ENCODE peak calls at places on chromosomes 6 and 20, in ten cellular contexts. N is lower leg skin, M is activated gamma-delta T cell treated with Interleukin-2 at 50 U/mL for 16 hours, K is neural crest cell, F is GM10248, V is IMR-90, O is lung, Q is hypothalamus, D is brain microvascular endothelial cell, G is transverse colon. Y is an unnamed sample.

GRCh38 chr20:57748601-57749130 is 38.9 kb upstream of the PMEPA1 start:
- DNase-seq in F (peak; percentile 66), O (peak; percentile 68), G (peak; percentile 82), K (no peak), Q (peak; percentile 37), D (peak; percentile 69), M (peak; percentile 28), N (peak; percentile 54), V (peak; percentile 50), Y (peak; percentile 66)

GRCh38 chr6:149924933-149925252 is 2.0 kb upstream of the RAET1G start:
- DNase-seq in F (no peak), N (no peak), K (no peak), G (no peak), O (no peak), V (no peak), D (no peak), M (no peak), Q (no peak), Y (no peak)

GRCh38 chr6:43970913-43971775 is 156.1 kb downstream of the MRPL14 start:
- DNase-seq in K (no peak), G (peak; percentile 60), N (no peak), V (peak; percentile 46), D (no peak), F (no peak), O (peak; percentile 75), Q (no peak), M (no peak), Y (peak; percentile 18)

GRCh38 chr6:12645941-12646340 is 70.6 kb upstream of the PHACTR1 start:
- DNase-seq in Q (no peak), M (no peak), O (no peak), D (no peak), G (no peak), V (peak; percentile 1), F (no peak), K (no peak), N (no peak), Y (no peak)

GRCh38 chr20:3192226-3193015 is 12.1 kb downstream of the DDRGK1 start:
- DNase-seq in F (no peak), O (no peak), D (no peak), G (no peak), K (no peak), N (no peak), M (no peak), V (no peak), Q (no peak), Y (no peak)

GRCh38 chr6:163834226-163834970 is 419.9 kb downstream of the QKI start:
- DNase-seq in F (no peak), N (no peak), D (no peak), O (no peak), K (no peak), V (no peak), M (no peak), G (no peak), Q (no peak), Y (no peak)

GRCh38 chr6:3293271-3294155 is 34.8 kb downstream of the PSMG4 start:
- DNase-seq in F (no peak), D (no peak), M (no peak), V (no peak), N (no peak), Q (no peak), G (peak; percentile 4), K (no peak), O (no peak), Y (no peak)

GRCh38 chr20:32536861-32537656 is 48.1 kb downstream of the NOL4L start:
- DNase-seq in N (no peak), D (no peak), K (no peak), G (peak; percentile 91), F (no peak), O (peak; percentile 42), V (no peak), M (peak; percentile 64), Q (no peak), Y (no peak)

GRCh38 chr20:3654326-3655031 is 8.7 kb downstream of the GFRA4 start:
- DNase-seq in O (no peak), V (no peak), N (no peak), F (no peak), K (no peak), Q (no peak), D (no peak), M (no peak), G (no peak), Y (no peak)

GRCh38 chr20:10603971-10604864 is 69.6 kb downstream of the JAG1 start:
- DNase-seq in F (no peak), G (peak; percentile 20), M (no peak), Q (no peak), V (peak; percentile 94), O (peak; percentile 42), D (peak; percentile 89), N (no peak), K (peak; percentile 31), Y (peak; percentile 94)

GRCh38 chr6:115539531-115539930 is 521.2 kb downstream of the FRK start:
- DNase-seq in Q (no peak), G (no peak), K (no peak), F (no peak), M (no peak), V (no peak), N (no peak), D (no peak), O (no peak), Y (no peak)

GRCh38 chr20:31496761-31497295 is 17.4 kb upstream of the HM13 start:
- DNase-seq in V (no peak), N (no peak), K (no peak), D (no peak), Q (no peak), G (peak; percentile 22), O (no peak), F (no peak), M (no peak), Y (peak; percentile 40)

GRCh38 chr6:158457616-158458278 is 102.1 kb upstream of the TMEM181 start:
- DNase-seq in V (peak; percentile 64), D (no peak), M (no peak), Q (no peak), F (no peak), G (no peak), K (no peak), N (no peak), O (no peak), Y (peak; percentile 42)

GRCh38 chr6:2450546-2450945 is 205.1 kb upstream of the GMDS start:
- DNase-seq in F (no peak), V (no peak), O (no peak), G (peak; percentile 82), Q (no peak), N (no peak), M (no peak), K (no peak), D (no peak), Y (peak; percentile 10)

GRCh38 chr6:2715737-2716136 is 35.0 kb downstream of the MYLK4 start:
- DNase-seq in G (no peak), D (no peak), K (no peak), F (no peak), O (no peak), V (no peak), Q (no peak), M (no peak), N (no peak), Y (no peak)

GRCh38 chr6:20700375-20700774 is 166.1 kb downstream of the CDKAL1 start:
- DNase-seq in D (no peak), Q (no peak), V (no peak), N (no peak), K (no peak), G (no peak), F (no peak), M (no peak), O (no peak), Y (no peak)

GRCh38 chr6:30683137-30683979 is 3.1 kb downstream of the PPP1R18 start:
- DNase-seq in M (no peak), V (no peak), N (no peak), D (no peak), G (no peak), K (no peak), F (no peak), Q (no peak), O (no peak), Y (peak; percentile 25)

GRCh38 chr6:35294308-35294945 is 3.2 kb upstream of the DEF6 start:
- DNase-seq in G (peak; percentile 45), F (peak; percentile 74), M (peak; percentile 49), D (no peak), K (peak; percentile 20), Q (no peak), V (peak; percentile 38), O (peak; percentile 39), N (no peak), Y (peak; percentile 45)

GRCh38 chr20:6660441-6660840 is 107.0 kb upstream of the BMP2 start:
- DNase-seq in Q (no peak), V (no peak), G (peak; percentile 79), M (no peak), D (no peak), N (peak; percentile 43), O (peak; percentile 54), K (no peak), F (no peak), Y (no peak)

GRCh38 chr20:8853805-8854338 is 215.0 kb upstream of the PLCB4 start:
- DNase-seq in K (peak; percentile 28), V (peak; percentile 84), M (no peak), G (no peak), F (peak; percentile 46), O (no peak), D (peak; percentile 78), N (peak; percentile 39), Q (no peak), Y (peak; percentile 89)

GRCh38 chr6:63930848-63931247 is 295.2 kb downstream of the PHF3 start:
- DNase-seq in K (no peak), G (no peak), N (no peak), Q (no peak), M (no peak), O (no peak), D (no peak), V (no peak), F (no peak), Y (no peak)

GRCh38 chr20:63640086-63640485 is 13.1 kb downstream of the STMN3 start:
- DNase-seq in Q (no peak), O (no peak), V (no peak), G (no peak), N (no peak), D (no peak), F (no peak), K (no peak), M (no peak), Y (no peak)

GRCh38 chr6:109002100-109002697 is 92.4 kb downstream of the SESN1 start:
- DNase-seq in N (peak; percentile 70), D (no peak), O (no peak), F (no peak), M (no peak), G (no peak), V (peak; percentile 8), K (no peak), Q (no peak), Y (peak; percentile 84)

GRCh38 chr6:164570791-164571190 is 738.6 kb downstream of the C6orf118 start:
- DNase-seq in M (no peak), F (no peak), D (no peak), Q (no peak), N (no peak), O (no peak), G (no peak), V (no peak), K (no peak), Y (no peak)